ENCODE peak calls at places on chromosome 15, in five cellular contexts. One of them, this sample, is unnamed.

GRCh38 chr15:44087578-44088190 is 107.4 kb downstream of the FRMD5 start:
- DNase-seq in NCI-H748 treated with DMSO at 0.1 percent for 48 hours: no peak
- DNase-seq in activated CD4-positive, CD25-positive, alpha-beta regulatory T cell treated with anti-CD3 and anti-CD28 coated beads, Interleukin-2, amount 50 U/mL, for 72 hours: no peak
- DNase-seq in CD4-positive, CD25-positive, alpha-beta regulatory T cell: no peak
- DNase-seq in naive thymus-derived CD4-positive, alpha-beta T cell: no peak
- DNase-seq in this sample: no peak

GRCh38 chr15:98785796-98786581 is 137.7 kb downstream of the IGF1R start:
- DNase-seq in NCI-H748 treated with DMSO at 0.1 percent for 48 hours: no peak
- DNase-seq in naive thymus-derived CD4-positive, alpha-beta T cell: no peak
- DNase-seq in activated CD4-positive, CD25-positive, alpha-beta regulatory T cell treated with anti-CD3 and anti-CD28 coated beads, Interleukin-2, amount 50 U/mL, for 72 hours: no peak
- DNase-seq in CD4-positive, CD25-positive, alpha-beta regulatory T cell: no peak
- DNase-seq in this sample: no peak

GRCh38 chr15:32123473-32123872 is 93.2 kb downstream of the CHRNA7 start:
- DNase-seq in naive thymus-derived CD4-positive, alpha-beta T cell: no peak
- DNase-seq in CD4-positive, CD25-positive, alpha-beta regulatory T cell: no peak
- DNase-seq in NCI-H748 treated with DMSO at 0.1 percent for 48 hours: no peak
- DNase-seq in activated CD4-positive, CD25-positive, alpha-beta regulatory T cell treated with anti-CD3 and anti-CD28 coated beads, Interleukin-2, amount 50 U/mL, for 72 hours: no peak
- DNase-seq in this sample: no peak

GRCh38 chr15:27844018-27844666 is 255.0 kb downstream of the OCA2 start:
- DNase-seq in CD4-positive, CD25-positive, alpha-beta regulatory T cell: no peak
- DNase-seq in NCI-H748 treated with DMSO at 0.1 percent for 48 hours: no peak
- DNase-seq in activated CD4-positive, CD25-positive, alpha-beta regulatory T cell treated with anti-CD3 and anti-CD28 coated beads, Interleukin-2, amount 50 U/mL, for 72 hours: no peak
- DNase-seq in naive thymus-derived CD4-positive, alpha-beta T cell: no peak
- DNase-seq in this sample: no peak

GRCh38 chr15:90241343-90242192 is 7.6 kb downstream of the GDPGP1 start:
- DNase-seq in activated CD4-positive, CD25-positive, alpha-beta regulatory T cell treated with anti-CD3 and anti-CD28 coated beads, Interleukin-2, amount 50 U/mL, for 72 hours: no peak
- DNase-seq in naive thymus-derived CD4-positive, alpha-beta T cell: no peak
- DNase-seq in CD4-positive, CD25-positive, alpha-beta regulatory T cell: no peak
- DNase-seq in NCI-H748 treated with DMSO at 0.1 percent for 48 hours: no peak
- DNase-seq in this sample: no peak

GRCh38 chr15:70602834-70603560 is 160.4 kb downstream of the UACA start:
- DNase-seq in activated CD4-positive, CD25-positive, alpha-beta regulatory T cell treated with anti-CD3 and anti-CD28 coated beads, Interleukin-2, amount 50 U/mL, for 72 hours: no peak
- DNase-seq in naive thymus-derived CD4-positive, alpha-beta T cell: no peak
- DNase-seq in NCI-H748 treated with DMSO at 0.1 percent for 48 hours: no peak
- DNase-seq in CD4-positive, CD25-positive, alpha-beta regulatory T cell: no peak
- DNase-seq in this sample: no peak

GRCh38 chr15:36414670-36415069 is 164.8 kb upstream of the CDIN1 start:
- DNase-seq in NCI-H748 treated with DMSO at 0.1 percent for 48 hours: no peak
- DNase-seq in naive thymus-derived CD4-positive, alpha-beta T cell: no peak
- DNase-seq in CD4-positive, CD25-positive, alpha-beta regulatory T cell: no peak
- DNase-seq in activated CD4-positive, CD25-positive, alpha-beta regulatory T cell treated with anti-CD3 and anti-CD28 coated beads, Interleukin-2, amount 50 U/mL, for 72 hours: no peak
- DNase-seq in this sample: no peak

GRCh38 chr15:60760646-60761504 is 281.9 kb upstream of the ICE2 start:
- DNase-seq in CD4-positive, CD25-positive, alpha-beta regulatory T cell: no peak
- DNase-seq in naive thymus-derived CD4-positive, alpha-beta T cell: no peak
- DNase-seq in activated CD4-positive, CD25-positive, alpha-beta regulatory T cell treated with anti-CD3 and anti-CD28 coated beads, Interleukin-2, amount 50 U/mL, for 72 hours: no peak
- DNase-seq in NCI-H748 treated with DMSO at 0.1 percent for 48 hours: no peak
- DNase-seq in this sample: no peak

GRCh38 chr15:97972366-97972765 is 11.9 kb downstream of the ARRDC4 start:
- DNase-seq in activated CD4-positive, CD25-positive, alpha-beta regulatory T cell treated with anti-CD3 and anti-CD28 coated beads, Interleukin-2, amount 50 U/mL, for 72 hours: no peak
- DNase-seq in naive thymus-derived CD4-positive, alpha-beta T cell: no peak
- DNase-seq in NCI-H748 treated with DMSO at 0.1 percent for 48 hours: no peak
- DNase-seq in CD4-positive, CD25-positive, alpha-beta regulatory T cell: no peak
- DNase-seq in this sample: no peak

GRCh38 chr15:31214158-31214863 is 112.3 kb upstream of the KLF13 start:
- DNase-seq in CD4-positive, CD25-positive, alpha-beta regulatory T cell: no peak
- DNase-seq in naive thymus-derived CD4-positive, alpha-beta T cell: peak; percentile 41
- DNase-seq in activated CD4-positive, CD25-positive, alpha-beta regulatory T cell treated with anti-CD3 and anti-CD28 coated beads, Interleukin-2, amount 50 U/mL, for 72 hours: no peak
- DNase-seq in NCI-H748 treated with DMSO at 0.1 percent for 48 hours: no peak
- DNase-seq in this sample: no peak

GRCh38 chr15:64845183-64845611 is 3.5 kb downstream of the PLEKHO2 start:
- DNase-seq in NCI-H748 treated with DMSO at 0.1 percent for 48 hours: no peak
- DNase-seq in naive thymus-derived CD4-positive, alpha-beta T cell: no peak
- DNase-seq in activated CD4-positive, CD25-positive, alpha-beta regulatory T cell treated with anti-CD3 and anti-CD28 coated beads, Interleukin-2, amount 50 U/mL, for 72 hours: no peak
- DNase-seq in CD4-positive, CD25-positive, alpha-beta regulatory T cell: no peak
- DNase-seq in this sample: no peak

GRCh38 chr15:61421470-61421869 is 192.4 kb upstream of the RORA start:
- DNase-seq in naive thymus-derived CD4-positive, alpha-beta T cell: no peak
- DNase-seq in activated CD4-positive, CD25-positive, alpha-beta regulatory T cell treated with anti-CD3 and anti-CD28 coated beads, Interleukin-2, amount 50 U/mL, for 72 hours: no peak
- DNase-seq in NCI-H748 treated with DMSO at 0.1 percent for 48 hours: no peak
- DNase-seq in CD4-positive, CD25-positive, alpha-beta regulatory T cell: no peak
- DNase-seq in this sample: no peak

GRCh38 chr15:48718646-48719045 is 73.1 kb upstream of the FBN1 start:
- DNase-seq in activated CD4-positive, CD25-positive, alpha-beta regulatory T cell treated with anti-CD3 and anti-CD28 coated beads, Interleukin-2, amount 50 U/mL, for 72 hours: no peak
- DNase-seq in CD4-positive, CD25-positive, alpha-beta regulatory T cell: no peak
- DNase-seq in naive thymus-derived CD4-positive, alpha-beta T cell: no peak
- DNase-seq in NCI-H748 treated with DMSO at 0.1 percent for 48 hours: no peak
- DNase-seq in this sample: no peak

GRCh38 chr15:70505411-70505919 is 257.9 kb downstream of the UACA start:
- DNase-seq in naive thymus-derived CD4-positive, alpha-beta T cell: no peak
- DNase-seq in NCI-H748 treated with DMSO at 0.1 percent for 48 hours: no peak
- DNase-seq in activated CD4-positive, CD25-positive, alpha-beta regulatory T cell treated with anti-CD3 and anti-CD28 coated beads, Interleukin-2, amount 50 U/mL, for 72 hours: no peak
- DNase-seq in CD4-positive, CD25-positive, alpha-beta regulatory T cell: no peak
- DNase-seq in this sample: no peak

This sample was measured in B cell.